ENCODE peak calls at places on chromosomes 5 and 9, in nine cellular contexts. C is PC-9, J is right lobe of liver, R is A549, S is hepatocyte, G is tibial artery, U is lower lobe of right lung, H is body of pancreas, T is psoas muscle. E is an unnamed sample.

GRCh38 chr5:104139840-104140239 is 577.3 kb upstream of the NUDT12 start:
- DNase-seq in J (no peak), S (no peak), R (no peak), H (no peak), U (no peak), G (no peak), C (no peak), T (no peak), E (no peak)

GRCh38 chr5:937151-937924 is 44.7 kb downstream of the TRIP13 start:
- DNase-seq in U (no peak), T (no peak), C (no peak), S (no peak), H (no peak), R (no peak), G (peak), J (no peak), E (no peak)

GRCh38 chr5:55456216-55456895 is 78.4 kb downstream of the PLPP1 start:
- DNase-seq in R (peak), G (no peak), C (no peak), T (no peak), H (no peak), J (no peak), S (no peak), U (no peak), E (no peak)

GRCh38 chr9:121788686-121789366 is 137.4 kb downstream of the DAB2IP start:
- DNase-seq in U (no peak), C (no peak), R (no peak), T (no peak), J (no peak), S (no peak), H (no peak), G (no peak), E (no peak)

GRCh38 chr9:105842023-105842644 is 147.8 kb downstream of the TMEM38B start:
- DNase-seq in H (peak), S (peak), T (no peak), C (peak), G (no peak), J (no peak), U (no peak), R (peak), E (no peak)

GRCh38 chr9:108271646-108272349 is 584.0 kb downstream of the ACTL7B start:
- DNase-seq in R (peak), J (no peak), G (no peak), S (peak), T (no peak), H (peak), U (no peak), C (peak), E (peak)

GRCh38 chr5:1378866-1379659 is 34.2 kb upstream of the CLPTM1L start:
- DNase-seq in H (no peak), C (no peak), T (no peak), G (no peak), J (no peak), S (no peak), U (no peak), R (no peak), E (no peak)

GRCh38 chr5:179836225-179837019 is 15.7 kb downstream of the SQSTM1 start:
- DNase-seq in C (peak), S (peak), J (no peak), G (no peak), H (peak), U (no peak), T (no peak), R (no peak), E (no peak)

GRCh38 chr5:156835905-156836304 is 14.2 kb upstream of the PPP1R2B start:
- DNase-seq in U (no peak), S (no peak), C (no peak), J (no peak), H (no peak), G (no peak), T (no peak), R (peak), E (no peak)

GRCh38 chr5:27403248-27403882 is 365.0 kb upstream of the CDH9 start:
- DNase-seq in C (no peak), T (no peak), S (no peak), R (peak), U (no peak), J (no peak), G (no peak), H (no peak), E (no peak)

GRCh38 chr5:40734986-40735385 is 20.8 kb downstream of the TTC33 start:
- DNase-seq in U (no peak), G (no peak), C (no peak), J (no peak), H (no peak), T (no peak), S (no peak), R (no peak), E (no peak)

GRCh38 chr9:35114113-35114847 is 1.4 kb downstream of the ATOSB start:
- DNase-seq in U (peak), H (peak), S (peak), C (peak), T (peak), R (no peak), G (peak), J (peak), E (peak)

GRCh38 chr5:170338272-170338671 is 40.7 kb upstream of the LCP2 start:
- DNase-seq in H (no peak), U (no peak), J (no peak), T (no peak), S (no peak), C (no peak), G (no peak), R (no peak), E (no peak)

GRCh38 chr5:3592298-3592697 is 3.3 kb upstream of the IRX1 start:
- DNase-seq in H (no peak), S (no peak), R (no peak), J (no peak), C (no peak), T (no peak), U (no peak), G (no peak), E (no peak)

GRCh38 chr5:594241-594860 is 17.8 kb upstream of the CEP72 start:
- DNase-seq in T (no peak), S (no peak), J (no peak), U (no peak), C (no peak), G (no peak), R (no peak), H (no peak), E (no peak)

GRCh38 chr5:33409435-33410146 is 31.2 kb upstream of the TARS1 start:
- DNase-seq in S (peak), G (no peak), H (peak), U (no peak), C (no peak), R (no peak), T (peak), J (no peak), E (peak)

GRCh38 chr5:139312075-139312474 is 18.5 kb downstream of the MATR3 start:
- DNase-seq in J (no peak), T (no peak), R (no peak), G (no peak), C (no peak), S (no peak), H (no peak), U (no peak), E (no peak)

GRCh38 chr5:40204157-40204556 is 475.6 kb upstream of the PTGER4 start:
- DNase-seq in G (no peak), T (no peak), U (no peak), H (no peak), J (no peak), R (no peak), S (no peak), C (no peak), E (no peak)

GRCh38 chr9:110919609-110920008 is 118.7 kb downstream of the LPAR1 start:
- DNase-seq in J (no peak), U (no peak), R (peak), H (peak), G (no peak), T (no peak), C (peak), S (peak), E (no peak)

GRCh38 chr9:136103651-136104487 is 8.8 kb upstream of the NACC2 start:
- DNase-seq in S (no peak), U (no peak), J (no peak), C (no peak), T (no peak), H (no peak), R (no peak), G (no peak), E (no peak)

GRCh38 chr5:145906401-145906800 is 30.0 kb upstream of the SH3RF2 start:
- DNase-seq in G (no peak), H (no peak), R (no peak), U (no peak), J (no peak), T (no peak), S (no peak), C (no peak), E (no peak)

GRCh38 chr5:55172937-55173695 is at the start of gene CDC20B:
- DNase-seq in U (peak), H (peak), S (peak), J (peak), T (peak), G (peak), R (peak), C (peak), E (no peak)

GRCh38 chr5:137192293-137192743 is 306.8 kb downstream of the SPOCK1 start:
- DNase-seq in S (no peak), U (no peak), J (no peak), T (no peak), C (no peak), R (peak), G (no peak), H (no peak), E (no peak)

GRCh38 chr5:43305948-43306563 is 7.2 kb downstream of the HMGCS1 start:
- DNase-seq in U (no peak), J (no peak), G (no peak), H (peak), T (no peak), S (peak), C (no peak), R (peak), E (peak)

GRCh38 chr9:137276757-137277328 is 683 bp upstream of the TOR4A start:
- DNase-seq in C (peak), S (peak), G (peak), R (no peak), U (peak), T (peak), H (peak), J (peak), E (no peak)

GRCh38 chr5:59813761-59814562 is 79.6 kb downstream of the PDE4D start:
- DNase-seq in U (no peak), G (no peak), R (peak), S (peak), J (no peak), T (no peak), C (peak), H (peak), E (no peak)

GRCh38 chr5:34743878-34744277 is 87.8 kb downstream of the RAI14 start:
- DNase-seq in T (no peak), H (no peak), S (peak), R (no peak), C (no peak), G (no peak), J (no peak), U (no peak), E (peak)

GRCh38 chr9:134750450-134751155 is 109.0 kb downstream of the COL5A1 start:
- DNase-seq in C (no peak), T (no peak), S (no peak), H (no peak), J (no peak), U (no peak), G (no peak), R (no peak), E (no peak)

GRCh38 chr5:178772351-178772750 is 41.9 kb upstream of the ZNF354A start:
- DNase-seq in S (no peak), C (no peak), G (peak), J (no peak), R (no peak), H (no peak), U (no peak), T (no peak), E (no peak)

GRCh38 chr9:129373361-129373760 is 195.3 kb upstream of the IER5L start:
- DNase-seq in T (no peak), S (no peak), J (no peak), G (peak), R (no peak), C (no peak), U (no peak), H (no peak), E (no peak)

GRCh38 chr5:128494516-128494915 is 43.5 kb downstream of the FBN2 start:
- DNase-seq in S (no peak), T (no peak), U (no peak), C (no peak), H (no peak), R (no peak), G (no peak), J (no peak), E (no peak)

GRCh38 chr5:17732351-17732923 is 98.2 kb downstream of the TAF11L14 start:
- DNase-seq in G (no peak), R (no peak), S (no peak), T (no peak), H (no peak), J (no peak), U (no peak), C (no peak), E (no peak)

GRCh38 chr9:136014928-136015633 is 53.9 kb upstream of the UBAC1 start:
- DNase-seq in S (no peak), U (peak), C (no peak), T (peak), J (peak), R (no peak), H (no peak), G (peak), E (no peak)

DNA sequence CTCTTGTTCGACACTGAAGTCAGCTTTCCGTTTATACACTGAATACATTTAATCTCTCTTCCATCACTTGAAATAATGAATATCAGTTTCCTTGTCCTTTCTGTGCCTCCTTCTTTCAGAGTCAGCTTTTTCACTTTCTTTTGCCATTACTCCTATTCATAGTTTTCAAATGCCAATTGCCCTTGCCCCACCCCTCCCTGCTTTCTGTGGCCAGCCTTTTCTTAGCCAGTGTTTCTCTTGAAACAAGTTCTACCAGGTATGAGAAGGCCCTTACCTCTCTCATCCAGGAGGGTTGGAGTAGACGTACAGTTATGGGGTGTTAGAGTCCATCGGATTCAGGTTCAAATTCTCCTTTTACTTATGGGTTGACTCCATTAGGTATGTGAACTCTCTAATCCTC is 574.7 kb upstream of the SEMA6A start:
- DNase-seq in T (no peak), J (no peak), G (no peak), U (no peak), S (no peak), C (no peak), H (no peak), R (no peak), E (no peak)
- TF ChIP-seq CTCF in T (no peak), J (no peak), G (no peak), U (no peak), S (no peak), C (no peak), H (no peak), R (no peak), E (no peak)

DNA sequence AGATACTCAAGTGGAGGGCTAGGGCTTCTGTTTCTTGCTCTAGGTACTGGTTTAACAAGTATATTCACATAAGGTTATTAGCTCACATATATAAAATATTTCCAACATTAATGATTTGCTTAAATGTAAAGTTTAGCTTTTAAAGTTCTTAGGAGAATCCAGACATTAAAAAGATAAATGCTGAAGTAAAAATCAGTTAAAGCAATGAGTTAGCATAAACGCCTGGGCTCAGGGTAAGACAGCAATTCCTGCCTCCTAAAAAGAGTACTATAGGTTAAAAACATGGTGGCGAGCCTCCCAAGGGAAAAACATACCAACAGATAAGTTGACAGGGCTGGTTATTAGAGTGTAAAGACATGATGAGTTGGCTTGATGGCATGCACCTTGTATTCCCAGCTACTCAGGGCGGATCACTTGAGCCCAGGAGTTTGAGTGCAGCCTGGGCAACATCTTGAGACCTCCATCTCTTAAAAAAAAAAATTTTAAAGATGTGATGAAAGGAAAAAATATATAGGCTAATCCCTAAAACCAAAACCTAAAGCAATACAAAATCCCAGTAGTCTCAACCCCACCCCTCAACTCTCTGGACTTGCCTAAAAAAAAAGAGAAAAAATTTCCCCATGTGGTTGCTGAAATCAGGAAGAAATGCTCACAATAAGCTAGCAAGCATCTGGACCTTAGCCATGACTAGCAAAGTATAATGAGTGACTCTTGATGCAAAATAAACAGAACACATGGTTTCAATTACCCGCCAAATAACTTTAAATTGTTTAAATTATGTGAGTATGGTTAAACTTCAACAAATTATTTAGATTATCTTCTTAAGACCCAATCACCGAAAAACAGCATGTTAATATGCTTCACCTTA is 3.6 kb downstream of the GOLPH3 start:
- DNase-seq in G (no peak), H (no peak), U (no peak), R (no peak), T (no peak), J (no peak), S (no peak), C (no peak), E (peak)
- H3K4me3 ChIP-seq in G (no peak), H (no peak), U (peak), R (no peak), T (no peak), J (no peak), S (no peak), C (no peak), E (peak)

DNA sequence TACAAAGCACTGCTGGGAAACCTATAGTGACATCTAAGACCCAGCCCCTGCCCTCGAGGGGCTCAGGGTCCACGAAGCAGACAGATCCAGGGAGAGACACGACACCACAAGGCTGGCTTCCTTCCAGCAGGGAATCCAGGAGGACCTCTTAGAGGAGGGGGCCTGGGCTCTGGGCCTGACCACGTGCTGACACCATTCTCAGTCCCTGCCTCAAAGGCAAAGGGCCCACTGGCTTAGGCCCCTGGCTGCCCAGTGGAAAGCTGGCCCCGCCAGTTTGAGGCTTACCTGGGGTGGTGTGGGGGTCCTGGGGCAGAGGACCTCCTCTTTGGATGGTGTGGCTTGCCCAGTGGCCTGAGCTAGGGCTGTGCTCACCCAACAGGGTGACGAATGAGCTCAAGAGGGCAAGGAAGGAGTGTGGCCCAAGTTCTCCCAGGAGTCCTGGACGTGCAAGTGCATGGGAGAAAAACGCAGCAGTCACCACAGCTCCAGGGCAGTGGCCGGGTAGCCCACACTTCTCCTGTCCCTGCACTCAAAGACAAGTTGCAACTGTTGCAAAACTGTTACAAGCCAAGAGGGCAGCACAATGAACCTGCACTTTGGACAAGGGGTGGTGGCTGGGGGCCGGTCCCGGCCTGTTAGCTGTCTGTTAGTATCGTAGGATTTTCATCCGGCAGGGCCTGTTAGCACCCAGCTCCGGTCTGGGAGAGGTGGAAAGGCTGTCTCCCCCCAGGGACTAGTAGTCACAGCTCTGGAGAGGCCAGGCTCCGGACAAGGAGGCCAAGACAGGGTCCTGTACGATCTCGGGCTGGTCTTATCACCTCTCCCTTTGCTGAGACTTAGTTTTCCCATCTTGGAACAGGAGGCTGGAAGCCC is 1.5 kb upstream of the SARDH start:
- DNase-seq in J (peak), R (no peak), S (peak), C (no peak), G (peak), T (no peak), H (no peak), U (no peak), E (no peak)
- H3K27ac ChIP-seq in J (peak), R (no peak), S (peak), C (no peak), G (no peak), T (no peak), H (no peak), U (no peak), E (no peak)

GRCh38 chr5:136094189-136094912 is 38.3 kb upstream of the SMAD5 start:
- DNase-seq in R (no peak), T (no peak), C (no peak), J (peak), S (peak), H (peak), U (no peak), G (no peak), E (no peak)
- TF ChIP-seq CTCF in R (no peak), T (no peak), C (no peak), J (no peak), S (no peak), H (no peak), U (no peak), G (no peak), E (no peak)

GRCh38 chr5:154647760-154648143 is 107.4 kb upstream of the LARP1 start:
- DNase-seq in T (no peak), C (no peak), R (no peak), G (no peak), S (peak), U (no peak), H (no peak), J (no peak), E (no peak)
- H3K4me3 ChIP-seq in T (peak), C (no peak), R (no peak), G (peak), S (no peak), U (peak), H (no peak), J (peak), E (no peak)

GRCh38 chr5:123089572-123089970 is 530 bp downstream of the PRDM6 start:
- DNase-seq in G (peak), C (no peak), S (peak), J (no peak), U (no peak), T (peak), R (no peak), H (no peak), E (no peak)
- H3K27ac ChIP-seq in G (peak), C (no peak), S (peak), J (no peak), U (peak), T (no peak), R (no peak), H (no peak), E (no peak)

DNA sequence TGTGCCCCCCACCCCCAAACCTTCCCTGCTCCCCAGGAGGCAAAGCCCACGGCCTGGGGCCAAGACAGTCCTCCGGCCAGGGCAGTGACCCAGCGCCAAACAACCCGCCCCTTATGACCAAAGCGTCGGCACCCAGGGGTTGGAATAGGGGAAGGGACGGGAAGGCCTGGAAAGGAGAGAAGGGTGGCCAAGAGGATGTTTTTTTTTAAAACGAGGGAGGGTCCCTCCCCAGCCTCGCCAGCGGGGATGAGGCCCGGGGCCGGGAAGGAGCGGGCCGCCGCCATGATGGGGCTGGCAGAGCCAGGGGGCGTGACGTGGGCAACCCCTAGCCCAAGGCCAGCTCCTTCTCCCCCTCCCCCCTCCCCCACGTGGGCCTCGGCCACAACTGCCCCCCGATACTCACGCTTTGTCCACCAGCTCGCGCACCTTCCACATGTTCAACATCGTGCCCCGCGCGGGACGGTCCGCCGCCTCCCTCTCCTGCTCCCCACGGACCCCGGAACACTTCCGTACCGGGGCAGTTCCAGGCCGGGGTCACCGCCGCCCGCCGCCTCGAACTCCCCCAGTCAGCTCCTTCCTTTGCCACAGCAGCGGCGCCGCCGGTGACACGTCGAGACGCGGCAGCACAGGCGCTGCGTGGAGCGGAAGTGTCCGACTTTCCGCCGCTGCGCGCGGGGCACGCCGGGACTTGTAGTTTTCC is at the start of gene CLINT1:
- DNase-seq in U (peak), C (peak), G (peak), S (peak), J (peak), H (peak), R (peak), T (peak), E (peak)
- TF ChIP-seq CTCF in U (no peak), C (no peak), G (no peak), S (no peak), J (no peak), H (no peak), R (no peak), T (no peak), E (no peak)

GRCh38 chr5:142063878-142064331 is 44.7 kb upstream of the NDFIP1 start:
- DNase-seq in U (no peak), G (peak), J (no peak), C (no peak), S (peak), H (peak), T (peak), R (no peak), E (peak)
- H3K4me3 ChIP-seq in U (no peak), G (peak), J (no peak), C (no peak), S (no peak), H (no peak), T (peak), R (no peak), E (peak)